ENCODE peak calls at places on chromosomes 2 and 18, in four cellular contexts. M is H1, U is body of pancreas, N is ovary. A is an unnamed sample.

GRCh38 chr2:113370478-113371091 is 66.9 kb upstream of the ZNG1B start:
- DNase-seq in N (peak), M (peak), U (peak), A (peak)

GRCh38 chr2:127094509-127095366 is 12.2 kb downstream of the BIN1 start:
- DNase-seq in U (peak), M (no peak), N (peak), A (no peak)

GRCh38 chr18:21167641-21168372 is 56.2 kb upstream of the ROCK1 start:
- DNase-seq in M (no peak), U (peak), N (no peak), A (no peak)

GRCh38 chr2:238256111-238256510 is 16.3 kb upstream of the HES6 start:
- DNase-seq in U (no peak), M (no peak), N (no peak), A (no peak)

GRCh38 chr18:33596178-33596854 is 18.3 kb downstream of the ASXL3 start:
- DNase-seq in N (no peak), M (no peak), U (no peak), A (no peak)

GRCh38 chr2:120535081-120535480 is 189.1 kb downstream of the INHBB start:
- DNase-seq in M (no peak), N (no peak), U (no peak), A (no peak)

GRCh38 chr2:8663997-8664396 is 17.9 kb upstream of the ID2 start:
- DNase-seq in N (no peak), M (no peak), U (no peak), A (no peak)

GRCh38 chr2:15658911-15659310 is 67.2 kb downstream of the DDX1 start:
- DNase-seq in M (no peak), U (no peak), N (no peak), A (no peak)

GRCh38 chr2:106065268-106065982 is 128.7 kb downstream of the UXS1 start:
- DNase-seq in N (peak), M (no peak), U (peak), A (no peak)

GRCh38 chr2:221767106-221767878 is 195.2 kb upstream of the EPHA4 start:
- DNase-seq in U (no peak), N (no peak), M (no peak), A (no peak)

GRCh38 chr2:219634171-219634940 is 6.9 kb downstream of the SLC4A3 start:
- DNase-seq in U (no peak), M (no peak), N (no peak), A (no peak)

GRCh38 chr2:204115288-204115687 is 178.7 kb downstream of the ICOS start:
- DNase-seq in U (no peak), N (no peak), M (no peak), A (no peak)

GRCh38 chr2:44964704-44965343 is 23.3 kb downstream of the SIX3 start:
- DNase-seq in N (no peak), M (no peak), U (no peak), A (no peak)

GRCh38 chr2:33441235-33441810 is 35.1 kb upstream of the RASGRP3 start:
- DNase-seq in N (peak), U (peak), M (peak), A (no peak)

GRCh38 chr2:235024191-235024611 is 72.4 kb downstream of the SH3BP4 start:
- DNase-seq in N (no peak), U (no peak), M (no peak), A (no peak)

GRCh38 chr2:8198776-8199382 is 483.0 kb upstream of the ID2 start:
- DNase-seq in M (no peak), U (no peak), N (no peak), A (no peak)

GRCh38 chr2:165698621-165698946 is 95.5 kb downstream of the GALNT3 start:
- DNase-seq in U (peak), N (peak), M (no peak), A (no peak)

GRCh38 chr18:51425889-51426288 is 228.4 kb upstream of the MEX3C start:
- DNase-seq in U (no peak), N (no peak), M (no peak), A (no peak)

GRCh38 chr18:74652392-74652988 is 54.8 kb downstream of the ZNF407 start:
- DNase-seq in N (no peak), M (no peak), U (no peak), A (no peak)

GRCh38 chr18:74654637-74655036 is 57.0 kb downstream of the ZNF407 start:
- DNase-seq in N (no peak), U (no peak), M (no peak), A (no peak)
- TF ChIP-seq CTCF in N (no peak), U (no peak), M (no peak), A (no peak)

GRCh38 chr2:223860809-223861738 is 23.7 kb upstream of the AP1S3 start:
- DNase-seq in N (no peak), U (peak), M (no peak), A (no peak)
- TF ChIP-seq CTCF in N (no peak), U (peak), M (no peak), A (no peak)

GRCh38 chr18:73520229-73520628 is 627.4 kb downstream of the FBXO15 start:
- DNase-seq in U (no peak), N (no peak), M (peak), A (no peak)
- TF ChIP-seq CTCF in U (no peak), N (no peak), M (peak), A (no peak)

GRCh38 chr2:63047534-63048281 is 2.9 kb upstream of the OTX1 start:
- DNase-seq in U (no peak), M (no peak), N (peak), A (no peak)
- TF ChIP-seq CTCF in U (no peak), M (peak), N (no peak), A (no peak)

DNA sequence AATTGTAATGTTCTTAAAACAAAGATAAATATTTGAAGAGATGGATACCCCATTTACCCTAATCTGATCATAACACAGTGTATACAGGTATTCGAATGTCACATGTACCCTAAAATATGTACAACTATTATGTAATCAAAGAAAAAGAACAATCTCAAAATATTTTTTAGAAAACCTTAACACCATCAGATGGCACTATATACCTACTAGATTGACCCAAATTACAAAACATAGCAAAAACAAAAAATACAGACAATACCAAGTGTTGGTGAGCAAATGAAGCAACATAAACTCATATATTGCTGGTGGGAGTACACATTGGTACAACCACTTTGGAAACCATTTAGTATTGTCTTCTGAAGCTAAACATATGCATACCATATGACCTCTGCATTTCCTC is 55.6 kb downstream of the GDF7 start:
- DNase-seq in M (no peak), N (no peak), U (no peak), A (no peak)
- TF ChIP-seq CTCF in M (no peak), N (no peak), U (no peak), A (no peak)

GRCh38 chr2:101657787-101658186 is 39.7 kb upstream of the MAP4K4 start:
- DNase-seq in N (no peak), U (no peak), M (no peak), A (no peak)
- TF ChIP-seq CTCF in N (no peak), U (no peak), M (no peak), A (no peak)

DNA sequence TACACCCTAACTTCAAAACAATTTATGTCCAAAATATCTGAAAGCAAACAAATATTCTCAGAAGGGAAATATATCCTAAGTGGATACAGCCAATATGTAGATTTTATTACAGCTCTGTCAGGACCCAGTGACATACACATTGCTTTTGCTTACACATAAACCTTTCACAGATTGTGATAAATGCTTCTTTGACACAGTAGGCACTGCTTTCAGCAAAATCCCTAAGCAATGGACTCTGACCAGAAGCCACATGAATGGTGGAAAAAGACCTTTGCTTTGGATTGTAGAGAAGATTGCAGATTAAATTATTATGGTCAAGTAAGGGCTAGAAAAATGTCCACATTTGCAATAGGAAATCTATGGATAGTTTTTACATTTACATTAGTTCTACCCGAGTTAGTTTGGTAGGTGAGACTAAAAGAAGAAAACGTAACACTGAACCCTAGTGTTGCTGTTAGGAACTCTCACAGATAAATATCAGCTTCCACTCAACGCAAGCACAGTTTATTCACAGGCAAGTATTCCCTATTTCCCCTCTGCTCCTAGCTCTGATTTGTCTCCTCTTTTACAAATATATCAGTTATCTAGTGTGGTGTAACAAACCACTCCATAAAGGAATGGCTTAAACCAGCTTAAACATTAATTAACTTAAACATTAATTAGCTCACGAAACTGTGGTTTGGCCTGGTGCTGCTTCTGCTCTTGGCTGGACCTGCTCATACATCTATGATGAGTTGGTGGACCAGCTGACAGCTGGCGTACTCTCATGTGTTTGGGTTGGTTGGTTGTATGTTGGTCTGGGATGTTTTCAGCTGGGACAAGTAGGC is 23.6 kb upstream of the SERPINE2 start:
- DNase-seq in N (no peak), M (no peak), U (no peak), A (no peak)
- TF ChIP-seq CTCF in N (no peak), M (peak), U (peak), A (no peak)

GRCh38 chr2:134773372-134774073 is 54.7 kb upstream of the TMEM163 start:
- DNase-seq in M (no peak), N (no peak), U (peak), A (no peak)
- TF ChIP-seq CTCF in M (no peak), N (no peak), U (no peak), A (no peak)

GRCh38 chr18:44876024-44876423 is 195.3 kb downstream of the SETBP1 start:
- DNase-seq in M (no peak), N (no peak), U (no peak), A (no peak)

GRCh38 chr18:44871771-44872170 is 191.1 kb downstream of the SETBP1 start:
- DNase-seq in N (no peak), U (no peak), M (no peak), A (no peak)

GRCh38 chr18:44869533-44869932 is 188.8 kb downstream of the SETBP1 start:
- DNase-seq in M (no peak), U (no peak), N (no peak), A (no peak)

GRCh38 chr18:44866103-44866502 is 185.4 kb downstream of the SETBP1 start:
- DNase-seq in U (no peak), M (no peak), N (no peak), A (no peak)

DNA sequence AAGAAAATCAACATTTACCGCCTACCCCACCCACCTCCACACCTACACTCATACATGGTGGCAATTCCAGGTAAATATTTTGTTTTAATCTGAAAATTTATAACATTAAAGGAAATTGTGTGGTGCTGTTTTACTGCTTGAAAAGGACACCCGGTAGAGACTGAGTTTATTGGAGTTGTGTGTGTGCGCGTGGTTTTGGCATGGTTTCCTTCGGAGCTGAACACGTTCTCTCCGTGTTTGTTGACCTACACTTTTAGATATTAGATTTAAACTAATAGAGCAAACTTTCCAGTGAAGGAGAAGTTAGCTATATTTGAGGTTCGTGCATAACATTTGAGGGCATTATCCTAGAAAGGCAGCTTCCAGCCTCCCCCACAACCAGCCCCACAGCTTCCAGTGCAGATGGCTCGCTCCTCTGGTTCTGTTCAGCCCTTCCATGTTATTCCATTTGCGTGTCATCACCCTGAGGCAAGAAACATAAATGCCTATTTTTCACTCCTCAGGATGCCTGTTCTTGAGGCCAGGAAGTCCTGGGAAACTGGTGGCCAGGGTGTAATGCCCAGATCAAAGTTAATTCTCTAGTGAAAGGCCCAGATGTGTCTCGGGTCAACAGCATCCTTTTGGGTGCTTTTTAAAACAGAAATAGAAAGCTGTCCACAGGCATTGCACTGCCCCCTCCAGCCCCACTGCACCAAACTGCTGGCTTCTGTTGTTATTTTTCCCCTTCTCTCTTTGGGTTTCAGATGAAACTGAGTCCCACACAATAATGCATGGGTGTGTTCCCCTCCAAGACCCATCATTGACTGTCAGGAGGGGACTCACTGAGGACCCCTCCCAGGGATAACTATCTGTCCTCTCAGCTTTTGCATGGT is 190.2 kb downstream of the SETBP1 start:
- DNase-seq in U (peak), M (no peak), N (no peak), A (no peak)
- TF ChIP-seq CTCF in U (no peak), M (no peak), N (no peak), A (no peak)

GRCh38 chr18:49861659-49862058 is 48.3 kb upstream of the ACAA2 start:
- DNase-seq in U (no peak), M (no peak), N (no peak), A (no peak)
- TF ChIP-seq CTCF in U (peak), M (peak), N (no peak), A (no peak)

A was measured in natural killer cell.